ENCODE peak calls at places on chromosomes 13 and 19, in five cellular contexts. I, G, S, F and J are unnamed samples.
A peak's percentile ranks its signal among the peaks of the same experiment; 100 is the strongest.

GRCh38 chr13:87999791-88000190 is 328.6 kb downstream of the SLITRK5 start:
- DNase-seq in G (no peak), S (no peak), I (no peak), F (no peak), J (no peak)

GRCh38 chr19:48627211-48627864 is 8.0 kb downstream of the SPHK2 start:
- DNase-seq in I (no peak), G (no peak), F (no peak), S (peak; percentile 72), J (no peak)

GRCh38 chr19:45863840-45864628 is at the start of gene FOXA3:
- DNase-seq in S (no peak), I (peak; percentile 12), F (peak; percentile 80), G (peak; percentile 90), J (no peak)

GRCh38 chr19:15555759-15556633 is 47.7 kb downstream of the CYP4F22 start:
- DNase-seq in G (peak; percentile 97), S (peak; percentile 93), I (peak; percentile 88), F (peak; percentile 69), J (peak; percentile 92)

GRCh38 chr13:82747331-82747730 is 1134.9 kb downstream of the SLITRK1 start:
- DNase-seq in F (no peak), S (no peak), I (no peak), G (no peak), J (no peak)

GRCh38 chr19:11475861-11476260 is 5.0 kb downstream of the ELAVL3 start:
- DNase-seq in S (no peak), F (no peak), G (no peak), I (no peak), J (no peak)

GRCh38 chr13:80630685-80631121 is 289.8 kb upstream of the SPRY2 start:
- DNase-seq in S (no peak), F (no peak), I (no peak), G (no peak), J (no peak)

GRCh38 chr13:30341815-30342570 is 34.6 kb upstream of the KATNAL1 start:
- DNase-seq in F (peak; percentile 62), I (peak; percentile 92), S (peak; percentile 93), G (peak; percentile 83), J (peak; percentile 81)

GRCh38 chr19:17236414-17236716 is 9.4 kb downstream of the NR2F6 start:
- DNase-seq in F (no peak), G (no peak), S (no peak), I (no peak), J (no peak)

GRCh38 chr19:55483681-55484361 is 1.2 kb upstream of the NAT14 start:
- DNase-seq in S (no peak), F (no peak), G (peak; percentile 72), I (no peak), J (peak; percentile 14)

GRCh38 chr19:55484571-55485438 is at the start of gene NAT14:
- DNase-seq in F (peak; percentile 51), G (peak; percentile 82), S (no peak), I (peak; percentile 48), J (peak; percentile 54)

GRCh38 chr19:55486971-55487883 is 1.0 kb upstream of the SSC5D start:
- DNase-seq in F (no peak), G (peak; percentile 70), I (peak; percentile 65), S (peak; percentile 88), J (peak; percentile 89)

GRCh38 chr19:55486043-55486970 is 1.3 kb downstream of the NAT14 start:
- DNase-seq in F (no peak), S (no peak), I (no peak), G (peak; percentile 79), J (no peak)

DNA sequence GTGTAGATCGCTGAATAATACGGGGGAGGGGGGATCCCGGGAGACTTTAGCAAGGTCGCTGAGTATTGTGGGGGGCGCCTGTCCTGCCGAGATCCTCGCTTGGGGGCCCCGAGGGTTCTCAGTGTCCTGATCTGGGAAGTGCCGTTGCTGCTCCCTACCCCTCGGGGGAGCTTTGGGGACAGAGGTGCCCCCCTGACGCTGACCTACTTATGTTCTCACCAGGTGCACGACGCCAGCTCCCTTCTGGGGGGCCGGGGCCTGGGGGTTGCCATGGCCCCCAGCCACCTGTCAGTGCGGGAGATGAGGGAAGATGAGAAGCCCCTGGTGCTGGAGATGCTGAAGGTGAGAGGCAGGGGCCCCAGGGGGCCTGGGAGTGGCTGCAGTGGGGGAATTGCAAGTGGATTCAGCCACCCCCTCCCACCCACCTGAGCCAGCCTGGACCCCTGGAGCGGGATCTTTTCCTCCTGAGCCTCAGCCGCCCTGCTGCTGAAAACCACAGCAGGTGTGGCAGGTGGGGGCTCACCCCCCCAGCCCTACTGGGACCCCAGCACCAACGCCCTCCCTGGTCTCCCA is 537 bp downstream of the NAT14 start:
- DNase-seq in I (no peak), S (no peak), G (peak; percentile 73), F (no peak), J (no peak)
- TF ChIP-seq CTCF in I (no peak), S (no peak), G (no peak), F (no peak), J (no peak)

GRCh38 chr13:98215508-98215907 is 38.4 kb upstream of the RNF113B start:
- DNase-seq in I (no peak), F (no peak), S (no peak), G (no peak), J (no peak)
- H3K4me3 ChIP-seq in I (no peak overlapping the region), F (no peak overlapping the region), S (no peak overlapping the region), G (no peak overlapping the region), J (no peak overlapping the region)

GRCh38 chr19:46875234-46875633 is 14.4 kb downstream of the ARHGAP35 start:
- DNase-seq in F (no peak), G (no peak), I (no peak), S (no peak), J (no peak)

GRCh38 chr19:46880440-46880839 is 19.6 kb downstream of the ARHGAP35 start:
- DNase-seq in G (no peak), I (no peak), F (no peak), S (no peak), J (no peak)

GRCh38 chr19:46872967-46873366 is 12.2 kb downstream of the ARHGAP35 start:
- DNase-seq in F (no peak), I (no peak), S (no peak), G (no peak), J (no peak)

GRCh38 chr19:46878613-46879375 is 18.0 kb downstream of the ARHGAP35 start:
- DNase-seq in G (no peak), I (no peak), F (no peak), S (no peak), J (no peak)

DNA sequence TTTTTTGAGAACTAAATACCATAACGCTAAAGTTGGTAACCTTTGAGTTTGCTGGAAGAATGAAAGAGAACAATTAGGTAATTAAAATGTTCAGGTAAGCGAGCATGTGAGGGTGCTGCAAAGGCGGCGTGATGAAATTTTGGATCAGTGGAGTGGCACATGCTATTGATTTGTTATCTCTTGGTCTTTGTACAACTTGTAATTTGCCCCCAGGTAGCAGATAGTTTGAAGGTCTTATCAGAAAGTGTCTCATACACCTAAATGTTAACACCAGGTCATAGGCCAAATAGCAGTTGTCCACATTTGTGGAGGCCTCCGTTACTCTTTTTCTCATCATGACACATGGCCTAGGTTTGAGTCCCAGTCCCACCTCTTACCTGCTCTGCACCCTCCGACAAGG is 14.9 kb downstream of the ARHGAP35 start:
- DNase-seq in I (no peak), G (no peak), F (no peak), S (no peak), J (no peak)
- H3K27ac ChIP-seq in I (no peak overlapping the region), G (no peak overlapping the region), F (no peak overlapping the region), S (no peak overlapping the region), J (no peak overlapping the region)

DNA sequence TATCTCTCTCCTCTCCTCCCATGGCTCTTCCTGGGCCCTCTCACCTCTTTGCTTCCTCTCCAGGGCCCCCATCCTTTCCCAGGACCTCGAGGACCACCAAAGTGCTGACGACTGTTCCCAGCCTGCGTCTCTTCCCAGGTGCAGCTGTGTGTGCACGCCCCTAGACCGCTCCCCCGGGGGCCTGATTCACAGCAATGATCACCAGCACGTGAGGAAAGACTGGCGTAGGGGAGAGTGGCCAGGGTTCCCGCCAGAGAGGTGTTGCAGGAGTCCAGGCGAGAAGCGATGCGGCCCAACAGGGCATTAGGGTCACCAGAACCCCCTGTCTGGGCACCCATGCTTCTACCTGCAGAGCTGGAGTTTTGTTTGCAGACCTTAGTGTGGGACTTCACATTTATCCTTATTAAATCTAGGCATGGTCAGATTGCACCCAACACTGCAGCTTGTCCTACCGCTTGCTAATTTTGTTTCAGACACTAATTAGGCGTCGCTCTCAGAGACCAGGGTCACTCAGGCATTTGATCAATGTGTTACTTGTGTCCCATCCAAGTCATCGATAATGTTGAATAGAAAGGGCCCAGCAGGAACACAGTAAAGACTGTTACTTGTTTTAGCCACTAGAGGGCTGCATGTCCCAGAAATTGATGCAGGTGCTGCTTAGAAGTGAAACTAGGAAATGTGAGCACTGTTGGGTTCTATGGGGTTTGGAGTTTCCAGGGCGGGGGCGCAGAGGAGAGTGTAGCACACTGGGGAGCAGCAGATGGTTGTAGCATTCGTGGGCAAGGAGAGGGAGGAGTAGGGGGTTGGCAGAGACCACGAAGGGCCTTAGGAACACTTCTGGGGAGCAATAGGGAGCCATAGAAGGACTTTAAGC is 53.2 kb downstream of the CDADC1 start:
- DNase-seq in I (peak; percentile 41), S (peak; percentile 78), F (no peak), G (no peak), J (peak; percentile 74)
- TF ChIP-seq CTCF in I (peak; percentile 54), S (peak; percentile 94), F (peak; percentile 78), G (peak; percentile 89), J (peak; percentile 89)

GRCh38 chr13:113724016-113724758 is 34.8 kb upstream of the TMEM255B start:
- DNase-seq in F (peak; percentile 16), G (peak; percentile 64), S (no peak), I (no peak), J (no peak)

GRCh38 chr13:113726961-113727411 is 32.0 kb upstream of the TMEM255B start:
- DNase-seq in I (peak; percentile 17), F (peak; percentile 26), G (peak; percentile 75), S (no peak), J (no peak)

GRCh38 chr13:113723400-113724015 is 35.5 kb upstream of the TMEM255B start:
- DNase-seq in F (no peak), G (peak; percentile 23), S (no peak), I (no peak), J (no peak)

GRCh38 chr13:113722921-113723320 is 36.1 kb upstream of the TMEM255B start:
- DNase-seq in I (no peak), S (no peak), F (no peak), G (peak; percentile 50), J (no peak)

DNA sequence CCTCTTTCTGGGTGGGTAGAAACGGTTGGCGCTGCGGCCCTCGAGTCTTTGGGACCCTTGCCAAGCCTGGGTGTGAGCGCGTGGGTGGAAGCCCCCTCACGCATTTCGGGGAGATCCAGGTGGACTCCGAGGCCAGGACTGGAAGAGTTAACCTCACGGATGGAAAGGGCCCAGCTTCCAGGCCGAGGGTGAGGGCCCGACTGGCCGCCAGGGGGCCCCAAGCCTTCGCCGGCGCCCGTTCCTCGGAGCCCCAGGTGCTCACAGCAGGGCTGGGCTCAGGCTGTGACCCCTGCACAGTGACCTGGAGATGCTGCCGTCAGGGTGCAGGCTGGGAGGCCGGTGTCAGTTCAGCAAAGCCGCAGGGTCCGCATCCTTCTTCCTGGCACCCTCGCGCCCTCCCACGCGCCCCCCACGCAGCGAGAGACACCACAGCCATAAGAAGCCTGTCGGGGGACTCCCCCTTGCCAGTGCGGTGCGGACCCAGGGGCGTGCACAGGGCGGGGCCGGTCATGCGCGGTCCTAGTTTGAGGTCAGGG is 34.2 kb upstream of the TMEM255B start:
- DNase-seq in G (peak; percentile 93), F (peak; percentile 76), I (peak; percentile 83), S (peak; percentile 85), J (peak; percentile 84)
- H3K4me3 ChIP-seq in G (peak overlapping the region; percentile 45), F (peak overlapping the region; percentile 14), I (no peak overlapping the region), S (peak overlapping the region; percentile 42), J (peak overlapping the region; percentile 51)

GRCh38 chr19:781800-782194 is 15.5 kb upstream of the PTBP1 start:
- DNase-seq in S (no peak), F (no peak), G (no peak), I (no peak), J (no peak)
- H3K27ac ChIP-seq in S (peak overlapping the region; percentile 35), F (peak overlapping the region; percentile 56), G (peak overlapping the region; percentile 80), I (peak overlapping the region; percentile 66), J (peak overlapping the region; percentile 88)